ENCODE peak calls at places on chromosomes 7 and 10, in six cellular contexts. D is OCI-LY7; K is heart right ventricle; Q is HCT116; F is testis; C is CD8-positive, alpha-beta T cell. J is an unnamed sample.
A peak's percentile ranks its signal among the peaks of the same experiment; 100 is the strongest.

GRCh38 chr10:17003151-17003550 is 126.5 kb downstream of the CUBN start:
- DNase-seq in D (no peak), K (no peak), Q (no peak), F (no peak), C (peak; percentile 49), J (no peak)

GRCh38 chr10:128855656-128856428 is 611.2 kb upstream of the MGMT start:
- DNase-seq in D (no peak), K (no peak), Q (no peak), F (no peak), C (no peak), J (no peak)

GRCh38 chr7:36128448-36129047 is 24.5 kb upstream of the EEPD1 start:
- DNase-seq in D (peak; percentile 11), K (peak; percentile 75), Q (peak; percentile 60), F (peak; percentile 60), C (no peak), J (peak; percentile 85)

GRCh38 chr10:68163735-68164134 is 54.4 kb downstream of the MYPN start:
- DNase-seq in D (no peak), K (no peak), Q (no peak), F (no peak), C (no peak), J (no peak)

GRCh38 chr10:71767420-71768035 is 5.8 kb downstream of the VSIR start:
- DNase-seq in D (no peak), K (peak; percentile 86), Q (no peak), F (peak; percentile 51), C (no peak), J (no peak)

GRCh38 chr10:63666836-63667383 is 145.7 kb downstream of the REEP3 start:
- DNase-seq in D (no peak), K (no peak), Q (no peak), F (no peak), C (no peak), J (no peak)

GRCh38 chr7:1540391-1541271 is 10.1 kb downstream of the MAFK start:
- DNase-seq in D (no peak), K (no peak), Q (no peak), F (no peak), C (no peak), J (peak; percentile 63)

GRCh38 chr10:29501692-29502091 is 133.1 kb downstream of the SVIL start:
- DNase-seq in D (no peak), K (no peak), Q (peak; percentile 59), F (no peak), C (no peak), J (no peak)

GRCh38 chr10:90743291-90743690 is 114.5 kb downstream of the HTR7 start:
- DNase-seq in D (no peak), K (no peak), Q (no peak), F (no peak), C (no peak), J (no peak)

GRCh38 chr7:55130554-55131198 is 111.9 kb downstream of the EGFR start:
- DNase-seq in D (no peak), K (peak; percentile 46), Q (no peak), F (peak; percentile 65), C (no peak), J (no peak)

GRCh38 chr7:48384180-48384752 is 213.0 kb downstream of the ABCA13 start:
- DNase-seq in D (no peak), K (no peak), Q (no peak), F (no peak), C (no peak), J (no peak)

GRCh38 chr10:36026656-36027390 is 384.7 kb upstream of the FZD8 start:
- DNase-seq in D (no peak), K (no peak), Q (no peak), F (no peak), C (no peak), J (no peak)

GRCh38 chr10:102235598-102235920 is 5.8 kb downstream of the PITX3 start:
- DNase-seq in D (no peak), K (no peak), Q (no peak), F (no peak), C (no peak), J (no peak)

GRCh38 chr10:47081264-47081663 is 170.0 kb downstream of the PTPN20 start:
- DNase-seq in D (no peak), K (no peak), Q (no peak), F (no peak), C (peak; percentile 10), J (no peak)

GRCh38 chr10:84352251-84352842 is 24.0 kb downstream of the CCSER2 start:
- DNase-seq in D (peak; percentile 51), K (peak; percentile 51), Q (peak; percentile 53), F (peak; percentile 74), C (peak; percentile 60), J (no peak)

GRCh38 chr10:1465993-1466764 is 271.1 kb downstream of the ADARB2 start:
- DNase-seq in D (no peak), K (no peak), Q (no peak), F (no peak), C (no peak), J (no peak)

GRCh38 chr7:70238171-70238575 is 639.9 kb downstream of the AUTS2 start:
- DNase-seq in D (peak; percentile 79), K (no peak), Q (no peak), F (no peak), C (no peak), J (no peak)

GRCh38 chr10:14124951-14125350 is 205.8 kb downstream of the FRMD4A start:
- DNase-seq in D (no peak), K (no peak), Q (no peak), F (no peak), C (no peak), J (no peak)

GRCh38 chr7:74598558-74598957 is 59.0 kb upstream of the GTF2I start:
- DNase-seq in D (no peak), K (no peak), Q (no peak), F (no peak), C (no peak), J (no peak)

GRCh38 chr10:119245272-119245671 is 37.9 kb downstream of the GRK5 start:
- DNase-seq in D (no peak), K (no peak), Q (no peak), F (no peak), C (no peak), J (no peak)

GRCh38 chr10:119243967-119244366 is 36.6 kb downstream of the GRK5 start:
- DNase-seq in D (no peak), K (no peak), Q (no peak), F (no peak), C (no peak), J (no peak)

GRCh38 chr10:119248681-119249080 is 41.3 kb downstream of the GRK5 start:
- DNase-seq in D (no peak), K (no peak), Q (no peak), F (no peak), C (no peak), J (no peak)

GRCh38 chr10:119247550-119247894 is 40.2 kb downstream of the GRK5 start:
- DNase-seq in D (no peak), K (no peak), Q (no peak), F (no peak), C (no peak), J (no peak)

GRCh38 chr10:119246862-119247549 is 39.6 kb downstream of the GRK5 start:
- DNase-seq in D (no peak), K (no peak), Q (no peak), F (no peak), C (no peak), J (no peak)
- TF ChIP-seq CTCF in D (no peak), K (no peak), Q (no peak), F (no peak), C (no peak), J (no peak)

GRCh38 chr7:77338260-77338659 is 77.9 kb downstream of the GSAP start:
- DNase-seq in D (no peak), K (no peak), Q (no peak), F (no peak), C (no peak), J (no peak)
- H3K27ac ChIP-seq in D (no peak overlapping the region), K (peak overlapping the region; percentile 67), Q (no peak overlapping the region), F (no peak overlapping the region), C (no peak overlapping the region), J (no peak overlapping the region)

GRCh38 chr7:50766106-50766505 is 16.6 kb downstream of the GRB10 start:
- DNase-seq in D (no peak), K (no peak), Q (no peak), F (no peak), C (no peak), J (no peak)
- H3K4me1 ChIP-seq in D (no peaks in the 10 kb centered on the region), K (peaks cover 17% of the 10 kb centered on the region), Q (no peaks in the 10 kb centered on the region), F (no peaks in the 10 kb centered on the region), C (peaks cover 11% of the 10 kb centered on the region), J (peaks cover 13% of the 10 kb centered on the region)

DNA sequence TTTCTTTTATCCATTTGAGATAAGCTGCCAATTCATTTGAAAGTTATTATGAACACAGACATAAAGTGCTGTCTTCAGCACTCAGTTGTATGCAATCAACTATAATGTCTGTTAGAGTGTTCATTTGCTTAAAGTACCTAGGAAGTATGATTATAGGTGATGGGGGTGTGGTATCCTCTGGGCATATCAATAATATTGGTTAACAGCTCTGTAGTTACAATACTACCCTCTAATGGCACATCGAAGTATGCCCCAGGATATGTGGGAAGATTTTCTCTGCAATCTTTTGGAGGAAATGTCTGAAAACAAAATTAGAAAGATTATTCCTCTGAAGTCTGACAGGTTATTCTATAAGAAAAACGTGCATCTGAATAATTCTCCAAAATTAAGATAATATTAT is 429.7 kb downstream of the ARL4A start:
- DNase-seq in D (no peak), K (no peak), Q (peak; percentile 18), F (no peak), C (no peak), J (no peak)
- TF ChIP-seq CTCF in D (peak; percentile 21), K (no peak), Q (peak; percentile 67), F (no peak), C (no peak), J (peak; percentile 70)

GRCh38 chr10:4023997-4024396 is 239.0 kb upstream of the KLF6 start:
- DNase-seq in D (no peak), K (no peak), Q (no peak), F (no peak), C (no peak), J (no peak)
- H3K27ac ChIP-seq in D (no peak overlapping the region), K (no peak overlapping the region), Q (no peak overlapping the region), F (no peak overlapping the region), C (no peak overlapping the region), J (no peak overlapping the region)

GRCh38 chr7:43590862-43591550 is 8.1 kb downstream of the STK17A start:
- DNase-seq in D (peak; percentile 46), K (no peak), Q (no peak), F (no peak), C (no peak), J (no peak)
- H3K4me1 ChIP-seq in D (peaks cover 86% of the 10 kb centered on the region), K (no peaks in the 10 kb centered on the region), Q (peaks cover 31% of the 10 kb centered on the region), F (no peaks in the 10 kb centered on the region), C (peaks cover 82% of the 10 kb centered on the region), J (peaks cover 88% of the 10 kb centered on the region)

GRCh38 chr7:31249671-31250070 is 90.9 kb downstream of the NEUROD6 start:
- DNase-seq in D (no peak), K (no peak), Q (no peak), F (no peak), C (no peak), J (no peak)

GRCh38 chr7:31253486-31253885 is 87.0 kb downstream of the NEUROD6 start:
- DNase-seq in D (no peak), K (no peak), Q (no peak), F (no peak), C (no peak), J (no peak)

GRCh38 chr7:31251441-31251840 is 89.1 kb downstream of the NEUROD6 start:
- DNase-seq in D (no peak), K (no peak), Q (no peak), F (no peak), C (no peak), J (no peak)
- TF ChIP-seq CTCF in D (no peak), K (no peak), Q (no peak), F (no peak), C (no peak), J (no peak)